ENCODE peak calls at places on chromosomes 6 and 20, in nine cellular contexts. F, T, V, D, B, G, O, K and P are unnamed samples.

GRCh38 chr20:41247523-41248370 is 69.8 kb downstream of the ZHX3 start:
- DNase-seq in F (no peak), B (no peak), G (no peak), O (no peak), T (no peak), K (no peak), D (no peak), V (no peak), P (no peak)

GRCh38 chr6:32092760-32093497 is 16.2 kb downstream of the TNXB start:
- DNase-seq in K (no peak), V (no peak), B (no peak), D (no peak), F (no peak), O (peak; percentile 77), T (no peak), G (no peak), P (no peak)

GRCh38 chr6:346389-347030 is 45.0 kb upstream of the IRF4 start:
- DNase-seq in B (no peak), G (no peak), D (no peak), T (no peak), K (no peak), O (peak; percentile 69), V (no peak), F (no peak), P (no peak)

GRCh38 chr6:26019261-26019845 is 56.8 kb downstream of the TRIM38 start:
- DNase-seq in B (no peak), F (no peak), K (no peak), V (no peak), O (no peak), T (no peak), G (no peak), D (no peak), P (no peak)

GRCh38 chr20:45832619-45833018 is 980 bp upstream of the SNX21 start:
- DNase-seq in F (no peak), G (no peak), B (no peak), O (no peak), D (no peak), V (no peak), T (no peak), K (no peak), P (no peak)

GRCh38 chr6:158185729-158186456 is 17.7 kb downstream of the GTF2H5 start:
- DNase-seq in K (no peak), F (no peak), V (no peak), T (no peak), B (no peak), O (no peak), D (no peak), G (no peak), P (no peak)

GRCh38 chr20:5652626-5653573 is 97.3 kb upstream of the SHLD1 start:
- DNase-seq in V (no peak), O (no peak), F (no peak), B (peak; percentile 69), G (no peak), K (no peak), D (no peak), T (no peak), P (no peak)

GRCh38 chr6:26272171-26272631 is 92.8 kb upstream of the BTN3A2 start:
- DNase-seq in D (no peak), T (no peak), V (no peak), B (no peak), G (no peak), F (peak; percentile 58), K (peak; percentile 67), O (peak; percentile 74), P (no peak)

GRCh38 chr20:1688886-1689538 is 31.4 kb upstream of the SIRPG start:
- DNase-seq in O (no peak), D (no peak), T (no peak), K (no peak), B (no peak), F (no peak), G (no peak), V (no peak), P (no peak)

GRCh38 chr6:161128680-161129196 is 137.2 kb downstream of the MAP3K4 start:
- DNase-seq in T (no peak), K (no peak), D (no peak), G (no peak), F (no peak), V (no peak), O (no peak), B (no peak), P (no peak)

GRCh38 chr6:18551228-18551627 is 164.1 kb downstream of the RNF144B start:
- DNase-seq in F (no peak), O (no peak), B (no peak), T (no peak), D (no peak), V (no peak), K (no peak), G (no peak), P (no peak)

GRCh38 chr6:143451531-143451930 is 926 bp downstream of the PEX3 start:
- DNase-seq in F (no peak), B (no peak), K (no peak), G (no peak), D (no peak), T (no peak), O (no peak), V (no peak), P (no peak)

GRCh38 chr20:12217382-12217781 is 299.7 kb downstream of the BTBD3 start:
- DNase-seq in T (no peak), D (no peak), G (no peak), V (no peak), K (no peak), F (no peak), B (no peak), O (no peak), P (no peak)

GRCh38 chr6:168265827-168266815 is 53.5 kb downstream of the DACT2 start:
- DNase-seq in O (no peak), V (no peak), T (no peak), G (no peak), B (no peak), K (no peak), D (no peak), F (no peak), P (no peak)